ENCODE peak calls at places on chromosomes 2 and 18, in eight cellular contexts. One of them, this sample, is unnamed.

GRCh38 chr18:32804126-32804888 is 31.5 kb upstream of the KLHL14 start:
- DNase-seq in lower leg skin: no peak
- DNase-seq in mammary epithelial cell: no peak
- DNase-seq in left ventricle myocardium inferior: no peak
- DNase-seq in HL-60: no peak
- DNase-seq in lower lobe of right lung: no peak
- DNase-seq in HFF-Myc: no peak
- DNase-seq in left lung: no peak
- DNase-seq in this sample: no peak

GRCh38 chr2:26451700-26452099 is 26.2 kb downstream of the OTOF start:
- DNase-seq in lower leg skin: no peak
- DNase-seq in mammary epithelial cell: no peak
- DNase-seq in left ventricle myocardium inferior: no peak
- DNase-seq in HL-60: no peak
- DNase-seq in lower lobe of right lung: no peak
- DNase-seq in HFF-Myc: no peak
- DNase-seq in left lung: no peak
- DNase-seq in this sample: no peak

GRCh38 chr2:147934881-147935280 is 85.7 kb downstream of the ORC4 start:
- DNase-seq in lower leg skin: no peak
- DNase-seq in mammary epithelial cell: no peak
- DNase-seq in left ventricle myocardium inferior: no peak
- DNase-seq in HL-60: no peak
- DNase-seq in lower lobe of right lung: no peak
- DNase-seq in HFF-Myc: no peak
- DNase-seq in left lung: no peak
- DNase-seq in this sample: no peak

GRCh38 chr18:75207298-75208054 is 1.5 kb downstream of the PTGR3 start:
- DNase-seq in lower leg skin: no peak
- DNase-seq in mammary epithelial cell: peak
- DNase-seq in left ventricle myocardium inferior: no peak
- DNase-seq in HL-60: peak
- DNase-seq in lower lobe of right lung: no peak
- DNase-seq in HFF-Myc: no peak
- DNase-seq in left lung: no peak
- DNase-seq in this sample: no peak

GRCh38 chr18:48563027-48563426 is 24.2 kb downstream of the CTIF start:
- DNase-seq in lower leg skin: no peak
- DNase-seq in mammary epithelial cell: peak
- DNase-seq in left ventricle myocardium inferior: no peak
- DNase-seq in HL-60: no peak
- DNase-seq in lower lobe of right lung: no peak
- DNase-seq in HFF-Myc: no peak
- DNase-seq in left lung: no peak
- DNase-seq in this sample: no peak

GRCh38 chr2:10326151-10326616 is 23.5 kb downstream of the HPCAL1 start:
- DNase-seq in lower leg skin: no peak
- DNase-seq in mammary epithelial cell: no peak
- DNase-seq in left ventricle myocardium inferior: no peak
- DNase-seq in HL-60: no peak
- DNase-seq in lower lobe of right lung: no peak
- DNase-seq in HFF-Myc: no peak
- DNase-seq in left lung: no peak
- DNase-seq in this sample: no peak

GRCh38 chr18:58427321-58427720 is 201.6 kb downstream of the ALPK2 start:
- DNase-seq in lower leg skin: no peak
- DNase-seq in mammary epithelial cell: no peak
- DNase-seq in left ventricle myocardium inferior: no peak
- DNase-seq in HL-60: no peak
- DNase-seq in lower lobe of right lung: no peak
- DNase-seq in HFF-Myc: no peak
- DNase-seq in left lung: no peak
- DNase-seq in this sample: no peak

GRCh38 chr2:171149539-171149938 is 11.2 kb downstream of the TLK1 start:
- DNase-seq in lower leg skin: no peak
- DNase-seq in mammary epithelial cell: no peak
- DNase-seq in left ventricle myocardium inferior: no peak
- DNase-seq in HL-60: no peak
- DNase-seq in lower lobe of right lung: no peak
- DNase-seq in HFF-Myc: no peak
- DNase-seq in left lung: no peak
- DNase-seq in this sample: no peak

GRCh38 chr2:240916571-240917008 is 10.5 kb downstream of the CROCC2 start:
- DNase-seq in lower leg skin: peak
- DNase-seq in mammary epithelial cell: no peak
- DNase-seq in left ventricle myocardium inferior: peak
- DNase-seq in HL-60: no peak
- DNase-seq in lower lobe of right lung: peak
- DNase-seq in HFF-Myc: peak
- DNase-seq in left lung: peak
- DNase-seq in this sample: no peak

GRCh38 chr2:146108993-146109392 is 1589.1 kb upstream of the ZEB2 start:
- DNase-seq in lower leg skin: no peak
- DNase-seq in mammary epithelial cell: peak
- DNase-seq in left ventricle myocardium inferior: no peak
- DNase-seq in HL-60: no peak
- DNase-seq in lower lobe of right lung: no peak
- DNase-seq in HFF-Myc: no peak
- DNase-seq in left lung: no peak
- DNase-seq in this sample: no peak

GRCh38 chr2:240981871-240982800 is 16.3 kb upstream of the SNED1 start:
- DNase-seq in lower leg skin: peak
- DNase-seq in mammary epithelial cell: no peak
- DNase-seq in left ventricle myocardium inferior: peak
- DNase-seq in HL-60: no peak
- DNase-seq in lower lobe of right lung: peak
- DNase-seq in HFF-Myc: no peak
- DNase-seq in left lung: peak
- DNase-seq in this sample: peak

GRCh38 chr2:53751728-53752127 is 15.9 kb upstream of the CHAC2 start:
- DNase-seq in lower leg skin: no peak
- DNase-seq in mammary epithelial cell: peak
- DNase-seq in left ventricle myocardium inferior: no peak
- DNase-seq in HL-60: no peak
- DNase-seq in lower lobe of right lung: no peak
- DNase-seq in HFF-Myc: no peak
- DNase-seq in left lung: no peak
- DNase-seq in this sample: no peak

GRCh38 chr18:40056085-40056484 is 1898.9 kb upstream of the PIK3C3 start:
- DNase-seq in lower leg skin: no peak
- DNase-seq in mammary epithelial cell: no peak
- DNase-seq in left ventricle myocardium inferior: peak
- DNase-seq in HL-60: no peak
- DNase-seq in lower lobe of right lung: no peak
- DNase-seq in HFF-Myc: no peak
- DNase-seq in left lung: no peak
- DNase-seq in this sample: no peak

GRCh38 chr2:162839419-162839818 is 852 bp upstream of the KCNH7 start:
- DNase-seq in lower leg skin: no peak
- DNase-seq in mammary epithelial cell: no peak
- DNase-seq in left ventricle myocardium inferior: no peak
- DNase-seq in HL-60: no peak
- DNase-seq in lower lobe of right lung: no peak
- DNase-seq in HFF-Myc: no peak
- DNase-seq in left lung: no peak
- DNase-seq in this sample: no peak

GRCh38 chr18:78213365-78213994 is 766.1 kb upstream of the SALL3 start:
- DNase-seq in lower leg skin: no peak
- DNase-seq in mammary epithelial cell: no peak
- DNase-seq in left ventricle myocardium inferior: peak
- DNase-seq in HL-60: no peak
- DNase-seq in lower lobe of right lung: no peak
- DNase-seq in HFF-Myc: no peak
- DNase-seq in left lung: no peak
- DNase-seq in this sample: no peak

GRCh38 chr2:20139828-20140227 is 85.1 kb downstream of the SDC1 start:
- DNase-seq in lower leg skin: peak
- DNase-seq in mammary epithelial cell: no peak
- DNase-seq in left ventricle myocardium inferior: no peak
- DNase-seq in HL-60: no peak
- DNase-seq in lower lobe of right lung: no peak
- DNase-seq in HFF-Myc: no peak
- DNase-seq in left lung: no peak
- DNase-seq in this sample: no peak

GRCh38 chr18:7201096-7201495 is 29.8 kb upstream of the LRRC30 start:
- DNase-seq in lower leg skin: no peak
- DNase-seq in mammary epithelial cell: no peak
- DNase-seq in left ventricle myocardium inferior: no peak
- DNase-seq in HL-60: no peak
- DNase-seq in lower lobe of right lung: no peak
- DNase-seq in HFF-Myc: no peak
- DNase-seq in left lung: no peak
- DNase-seq in this sample: no peak

GRCh38 chr2:231691251-231691772 is 17.0 kb upstream of the PTMA start:
- DNase-seq in lower leg skin: no peak
- DNase-seq in mammary epithelial cell: no peak
- DNase-seq in left ventricle myocardium inferior: no peak
- DNase-seq in HL-60: no peak
- DNase-seq in lower lobe of right lung: no peak
- DNase-seq in HFF-Myc: no peak
- DNase-seq in left lung: no peak
- DNase-seq in this sample: no peak
- H3K4me3 ChIP-seq in lower leg skin: no peak
- H3K4me3 ChIP-seq in mammary epithelial cell: no peak
- H3K4me3 ChIP-seq in left ventricle myocardium inferior: no peak
- H3K4me3 ChIP-seq in HL-60: no peak
- H3K4me3 ChIP-seq in lower lobe of right lung: no peak
- H3K4me3 ChIP-seq in HFF-Myc: no peak
- H3K4me3 ChIP-seq in left lung: no peak
- H3K4me3 ChIP-seq in this sample: no peak

GRCh38 chr2:57726294-57726693 is 320.3 kb upstream of the VRK2 start:
- DNase-seq in lower leg skin: no peak
- DNase-seq in mammary epithelial cell: no peak
- DNase-seq in left ventricle myocardium inferior: no peak
- DNase-seq in HL-60: no peak
- DNase-seq in lower lobe of right lung: no peak
- DNase-seq in HFF-Myc: no peak
- DNase-seq in left lung: no peak
- DNase-seq in this sample: no peak

DNA sequence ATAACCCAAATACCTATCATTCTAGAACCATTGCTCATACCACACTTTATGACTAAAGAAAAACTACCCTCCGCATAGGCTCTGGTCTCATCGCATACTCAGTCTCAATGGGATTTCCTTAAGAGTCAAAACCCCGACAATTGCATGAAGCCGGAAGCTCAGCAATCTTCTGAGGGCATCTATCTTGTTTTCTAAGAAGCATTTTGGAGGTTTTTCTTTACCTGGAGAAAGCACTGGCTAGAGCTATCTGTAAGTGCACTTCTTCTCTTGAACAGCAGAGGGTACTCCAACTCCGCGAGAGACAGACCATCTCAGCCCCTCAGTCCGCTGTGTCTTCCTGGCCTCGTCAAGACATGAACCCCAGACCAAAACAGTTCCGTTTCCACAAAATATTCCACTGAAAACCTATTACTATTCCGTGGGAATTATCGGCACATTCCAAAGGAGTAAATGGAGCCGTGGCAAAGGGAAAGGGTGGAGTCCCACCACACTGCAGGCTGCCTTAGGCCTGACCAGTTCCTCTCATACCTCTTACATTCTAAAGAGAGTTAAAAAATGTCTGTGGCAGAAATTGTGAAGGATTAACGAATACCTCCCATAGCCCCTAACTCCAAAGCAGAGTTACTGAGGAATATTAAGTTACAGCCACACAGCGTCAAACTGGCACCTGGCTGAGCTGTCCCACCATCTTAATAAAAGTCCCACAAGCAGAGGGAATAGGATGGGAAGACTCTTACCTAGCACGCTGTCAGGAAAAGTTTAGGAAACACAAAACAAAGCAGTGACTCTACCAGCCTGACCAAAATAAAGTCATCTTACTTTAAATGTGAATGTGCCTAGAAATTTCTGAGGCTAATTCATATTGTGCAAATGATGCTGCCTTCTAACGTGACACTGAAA is 325.6 kb upstream of the VRK2 start:
- DNase-seq in lower leg skin: no peak
- DNase-seq in mammary epithelial cell: peak
- DNase-seq in left ventricle myocardium inferior: no peak
- DNase-seq in HL-60: peak
- DNase-seq in lower lobe of right lung: no peak
- DNase-seq in HFF-Myc: peak
- DNase-seq in left lung: no peak
- DNase-seq in this sample: no peak
- H3K4me3 ChIP-seq in lower leg skin: no peak
- H3K4me3 ChIP-seq in mammary epithelial cell: peak
- H3K4me3 ChIP-seq in left ventricle myocardium inferior: peak
- H3K4me3 ChIP-seq in HL-60: no peak
- H3K4me3 ChIP-seq in lower lobe of right lung: peak
- H3K4me3 ChIP-seq in HFF-Myc: no peak
- H3K4me3 ChIP-seq in left lung: no peak
- H3K4me3 ChIP-seq in this sample: peak

DNA sequence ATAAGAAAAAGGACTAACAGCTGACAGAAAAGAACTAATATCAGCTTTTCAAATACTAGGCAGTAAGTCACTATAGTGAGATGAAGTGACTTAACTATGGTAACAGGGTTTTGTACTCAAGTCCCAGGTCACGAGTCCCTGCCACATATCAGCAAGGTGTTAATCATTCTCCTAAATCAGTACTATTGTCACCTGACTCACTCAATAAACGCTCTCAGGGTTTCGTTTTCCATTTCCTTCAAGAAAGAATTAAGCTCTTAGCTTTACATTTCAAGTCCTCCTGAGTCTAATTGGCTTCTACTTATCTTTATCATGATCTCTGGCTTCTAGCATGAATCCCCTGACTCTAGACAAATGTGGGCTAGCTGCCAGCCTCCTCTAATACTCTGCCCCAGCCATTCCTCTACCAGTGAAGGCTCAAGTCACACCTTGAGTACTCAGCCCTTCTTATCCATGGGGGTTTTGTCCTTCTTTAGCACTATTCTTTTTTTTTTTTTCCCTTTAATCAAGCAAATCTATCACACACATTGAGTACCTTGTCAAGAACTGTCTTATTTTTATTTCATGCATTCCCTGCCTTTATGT is 20.1 kb downstream of the BUB1 start:
- DNase-seq in lower leg skin: no peak
- DNase-seq in mammary epithelial cell: no peak
- DNase-seq in left ventricle myocardium inferior: no peak
- DNase-seq in HL-60: no peak
- DNase-seq in lower lobe of right lung: no peak
- DNase-seq in HFF-Myc: no peak
- DNase-seq in left lung: peak
- DNase-seq in this sample: no peak
- H3K4me3 ChIP-seq in lower leg skin: no peak
- H3K4me3 ChIP-seq in mammary epithelial cell: no peak
- H3K4me3 ChIP-seq in left ventricle myocardium inferior: no peak
- H3K4me3 ChIP-seq in HL-60: no peak
- H3K4me3 ChIP-seq in lower lobe of right lung: no peak
- H3K4me3 ChIP-seq in HFF-Myc: no peak
- H3K4me3 ChIP-seq in left lung: no peak
- H3K4me3 ChIP-seq in this sample: no peak

DNA sequence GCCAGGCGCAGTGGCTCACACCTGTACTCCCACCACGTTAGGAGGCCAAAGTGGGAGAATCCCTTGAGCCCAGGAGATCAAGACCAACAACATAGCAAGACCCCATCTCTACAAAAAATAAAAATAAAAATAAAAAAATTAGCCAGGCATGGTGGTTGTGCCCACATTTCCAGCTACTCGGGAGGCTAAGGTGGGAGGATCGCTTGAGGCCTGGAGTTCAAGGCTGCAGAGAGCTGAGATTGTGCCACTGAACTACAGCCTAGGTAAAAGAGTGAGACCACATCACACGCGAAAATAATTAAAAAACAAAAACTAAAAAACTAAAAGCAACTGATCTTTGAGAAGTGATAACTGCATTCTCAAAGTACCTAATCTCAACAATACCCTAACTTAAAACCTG is 1.8 kb downstream of the C2orf76 start:
- DNase-seq in lower leg skin: no peak
- DNase-seq in mammary epithelial cell: no peak
- DNase-seq in left ventricle myocardium inferior: no peak
- DNase-seq in HL-60: no peak
- DNase-seq in lower lobe of right lung: no peak
- DNase-seq in HFF-Myc: no peak
- DNase-seq in left lung: no peak
- DNase-seq in this sample: no peak
- H3K4me3 ChIP-seq in lower leg skin: no peak
- H3K4me3 ChIP-seq in mammary epithelial cell: no peak
- H3K4me3 ChIP-seq in left ventricle myocardium inferior: no peak
- H3K4me3 ChIP-seq in HL-60: no peak
- H3K4me3 ChIP-seq in lower lobe of right lung: no peak
- H3K4me3 ChIP-seq in HFF-Myc: no peak
- H3K4me3 ChIP-seq in left lung: no peak
- H3K4me3 ChIP-seq in this sample: no peak

This sample was measured in gastrocnemius medialis.